ENCODE peak calls at places on chromosomes 16 and 17, in six cellular contexts. One of them, this sample, is unnamed.

GRCh38 chr16:68091604-68092261 is 6.6 kb downstream of the NFATC3 start:
- DNase-seq in NT2/D1: no peak
- DNase-seq in naive thymus-derived CD8-positive, alpha-beta T cell: no peak
- DNase-seq in neuronal stem cell: no peak
- DNase-seq in body of pancreas: no peak
- DNase-seq in AG09309: no peak
- DNase-seq in this sample: no peak

GRCh38 chr16:25264599-25264998 is 7.0 kb upstream of the ZKSCAN2 start:
- DNase-seq in body of pancreas: no peak
- DNase-seq in AG09309: no peak
- DNase-seq in NT2/D1: no peak
- DNase-seq in neuronal stem cell: no peak
- DNase-seq in naive thymus-derived CD8-positive, alpha-beta T cell: no peak
- DNase-seq in this sample: no peak

GRCh38 chr17:49730078-49730786 is 22.5 kb upstream of the SLC35B1 start:
- DNase-seq in naive thymus-derived CD8-positive, alpha-beta T cell: no peak
- DNase-seq in NT2/D1: no peak
- DNase-seq in neuronal stem cell: no peak
- DNase-seq in body of pancreas: peak
- DNase-seq in AG09309: peak
- DNase-seq in this sample: no peak

GRCh38 chr17:968812-969766 is 10.5 kb downstream of the NXN start:
- DNase-seq in NT2/D1: no peak
- DNase-seq in naive thymus-derived CD8-positive, alpha-beta T cell: no peak
- DNase-seq in body of pancreas: no peak
- DNase-seq in AG09309: no peak
- DNase-seq in neuronal stem cell: no peak
- DNase-seq in this sample: no peak

GRCh38 chr16:56238188-56238587 is 46.9 kb downstream of the GNAO1 start:
- DNase-seq in body of pancreas: no peak
- DNase-seq in NT2/D1: no peak
- DNase-seq in neuronal stem cell: no peak
- DNase-seq in naive thymus-derived CD8-positive, alpha-beta T cell: no peak
- DNase-seq in AG09309: no peak
- DNase-seq in this sample: no peak

GRCh38 chr16:10824111-10824893 is 5.7 kb upstream of the TVP23A start:
- DNase-seq in neuronal stem cell: no peak
- DNase-seq in body of pancreas: peak
- DNase-seq in NT2/D1: no peak
- DNase-seq in naive thymus-derived CD8-positive, alpha-beta T cell: no peak
- DNase-seq in AG09309: no peak
- DNase-seq in this sample: no peak

GRCh38 chr17:249236-249993 is 68.0 kb upstream of the DOC2B start:
- DNase-seq in neuronal stem cell: no peak
- DNase-seq in body of pancreas: peak
- DNase-seq in naive thymus-derived CD8-positive, alpha-beta T cell: no peak
- DNase-seq in NT2/D1: no peak
- DNase-seq in AG09309: no peak
- DNase-seq in this sample: no peak

GRCh38 chr16:87850009-87851006 is 19.0 kb downstream of the SLC7A5 start:
- DNase-seq in NT2/D1: no peak
- DNase-seq in neuronal stem cell: peak
- DNase-seq in naive thymus-derived CD8-positive, alpha-beta T cell: peak
- DNase-seq in body of pancreas: peak
- DNase-seq in AG09309: no peak
- DNase-seq in this sample: no peak

GRCh38 chr17:45994228-45994627 is 4.8 kb upstream of the STH start:
- DNase-seq in neuronal stem cell: no peak
- DNase-seq in body of pancreas: no peak
- DNase-seq in naive thymus-derived CD8-positive, alpha-beta T cell: no peak
- DNase-seq in NT2/D1: no peak
- DNase-seq in AG09309: no peak
- DNase-seq in this sample: no peak

GRCh38 chr16:69761983-69762842 is at the start of gene WWP2:
- DNase-seq in body of pancreas: peak
- DNase-seq in naive thymus-derived CD8-positive, alpha-beta T cell: peak
- DNase-seq in neuronal stem cell: peak
- DNase-seq in NT2/D1: peak
- DNase-seq in AG09309: no peak
- DNase-seq in this sample: peak

GRCh38 chr16:49488336-49488735 is 114.7 kb downstream of the C16orf78 start:
- DNase-seq in AG09309: no peak
- DNase-seq in body of pancreas: no peak
- DNase-seq in NT2/D1: no peak
- DNase-seq in neuronal stem cell: no peak
- DNase-seq in naive thymus-derived CD8-positive, alpha-beta T cell: no peak
- DNase-seq in this sample: no peak

GRCh38 chr17:68749742-68750562 is 148.8 kb upstream of the FAM20A start:
- DNase-seq in neuronal stem cell: no peak
- DNase-seq in naive thymus-derived CD8-positive, alpha-beta T cell: no peak
- DNase-seq in NT2/D1: peak
- DNase-seq in body of pancreas: no peak
- DNase-seq in AG09309: no peak
- DNase-seq in this sample: no peak

GRCh38 chr17:63701477-63702222 is 1.7 kb upstream of the LIMD2 start:
- DNase-seq in naive thymus-derived CD8-positive, alpha-beta T cell: peak
- DNase-seq in body of pancreas: no peak
- DNase-seq in NT2/D1: no peak
- DNase-seq in neuronal stem cell: no peak
- DNase-seq in AG09309: no peak
- DNase-seq in this sample: no peak

GRCh38 chr17:52035336-52035915 is 123.1 kb downstream of the CA10 start:
- DNase-seq in AG09309: no peak
- DNase-seq in body of pancreas: no peak
- DNase-seq in naive thymus-derived CD8-positive, alpha-beta T cell: no peak
- DNase-seq in NT2/D1: no peak
- DNase-seq in neuronal stem cell: no peak
- DNase-seq in this sample: no peak

GRCh38 chr16:66705790-66706505 is 9.4 kb upstream of the CMTM4 start:
- DNase-seq in neuronal stem cell: no peak
- DNase-seq in naive thymus-derived CD8-positive, alpha-beta T cell: no peak
- DNase-seq in body of pancreas: peak
- DNase-seq in NT2/D1: no peak
- DNase-seq in AG09309: no peak
- DNase-seq in this sample: no peak

This sample was measured in iPS DF 6.9.